ENCODE peak calls at places on chromosomes 12 and 14, in four cellular contexts. One of them, this sample, is unnamed.

GRCh38 chr14:105499256-105500035 is 8.4 kb downstream of the TEDC1 start:
- DNase-seq in K562: no peak
- DNase-seq in HepG2: peak
- DNase-seq in H1: no peak
- DNase-seq in this sample: no peak

GRCh38 chr12:66714709-66715108 is 35.8 kb upstream of the GRIP1 start:
- DNase-seq in K562: no peak
- DNase-seq in HepG2: no peak
- DNase-seq in H1: no peak
- DNase-seq in this sample: no peak

GRCh38 chr12:16618256-16618655 is 12.3 kb upstream of the LMO3 start:
- DNase-seq in K562: no peak
- DNase-seq in HepG2: no peak
- DNase-seq in H1: no peak
- DNase-seq in this sample: no peak

GRCh38 chr14:33527023-33527634 is 423.7 kb downstream of the EGLN3 start:
- DNase-seq in K562: no peak
- DNase-seq in HepG2: no peak
- DNase-seq in H1: no peak
- DNase-seq in this sample: no peak

GRCh38 chr14:78259831-78260230 is 89.7 kb downstream of the NRXN3 start:
- DNase-seq in K562: no peak
- DNase-seq in HepG2: no peak
- DNase-seq in H1: no peak
- DNase-seq in this sample: no peak

GRCh38 chr14:80475074-80475473 is 263.8 kb upstream of the DIO2 start:
- DNase-seq in K562: no peak
- DNase-seq in HepG2: no peak
- DNase-seq in H1: no peak
- DNase-seq in this sample: no peak

GRCh38 chr14:68147331-68147730 is 327.8 kb downstream of the RAD51B start:
- DNase-seq in K562: no peak
- DNase-seq in HepG2: no peak
- DNase-seq in H1: no peak
- DNase-seq in this sample: no peak

GRCh38 chr12:40691913-40692616 is at the start of gene CNTN1:
- DNase-seq in K562: no peak
- DNase-seq in HepG2: no peak
- DNase-seq in H1: peak
- DNase-seq in this sample: peak

GRCh38 chr14:80762829-80763228 is 178.7 kb downstream of the CEP128 start:
- DNase-seq in K562: no peak
- DNase-seq in HepG2: no peak
- DNase-seq in H1: no peak
- DNase-seq in this sample: no peak

GRCh38 chr12:108589028-108589839 is 8.7 kb downstream of the TMEM119 start:
- DNase-seq in K562: no peak
- DNase-seq in HepG2: no peak
- DNase-seq in H1: no peak
- DNase-seq in this sample: no peak

GRCh38 chr14:105065280-105066228 is at the start of gene GPR132:
- DNase-seq in K562: no peak
- DNase-seq in HepG2: no peak
- DNase-seq in H1: no peak
- DNase-seq in this sample: no peak

GRCh38 chr14:100666403-100666802 is 60.3 kb upstream of the DLK1 start:
- DNase-seq in K562: no peak
- DNase-seq in HepG2: no peak
- DNase-seq in H1: no peak
- DNase-seq in this sample: no peak

GRCh38 chr14:105945891-105946290 is 419.5 kb downstream of the TMEM121 start:
- DNase-seq in K562: no peak
- DNase-seq in HepG2: no peak
- DNase-seq in H1: no peak
- DNase-seq in this sample: no peak

GRCh38 chr12:78671295-78671694 is 193.3 kb upstream of the SYT1 start:
- DNase-seq in K562: no peak
- DNase-seq in HepG2: no peak
- DNase-seq in H1: no peak
- DNase-seq in this sample: peak

GRCh38 chr14:98576463-98576862 is 695.5 kb downstream of the BCL11B start:
- DNase-seq in K562: no peak
- DNase-seq in HepG2: no peak
- DNase-seq in H1: no peak
- DNase-seq in this sample: no peak

GRCh38 chr14:68397827-68398226 is 395.0 kb downstream of the ZFP36L1 start:
- DNase-seq in K562: no peak
- DNase-seq in HepG2: no peak
- DNase-seq in H1: no peak
- DNase-seq in this sample: peak

GRCh38 chr14:50875359-50876090 is 3.7 kb downstream of the ABHD12B start:
- DNase-seq in K562: no peak
- DNase-seq in HepG2: peak
- DNase-seq in H1: no peak
- DNase-seq in this sample: no peak

GRCh38 chr14:105493921-105494605 is 3.0 kb downstream of the TEDC1 start:
- DNase-seq in K562: no peak
- DNase-seq in HepG2: no peak
- DNase-seq in H1: no peak
- DNase-seq in this sample: no peak

GRCh38 chr12:32501835-32502333 is 102.5 kb downstream of the FGD4 start:
- DNase-seq in K562: no peak
- DNase-seq in HepG2: peak
- DNase-seq in H1: peak
- DNase-seq in this sample: peak

GRCh38 chr12:111791507-111791906 is 24.8 kb downstream of the ALDH2 start:
- DNase-seq in K562: no peak
- DNase-seq in HepG2: no peak
- DNase-seq in H1: no peak
- DNase-seq in this sample: no peak

GRCh38 chr14:68506021-68506644 is 286.7 kb downstream of the ZFP36L1 start:
- DNase-seq in K562: no peak
- DNase-seq in HepG2: no peak
- DNase-seq in H1: no peak
- DNase-seq in this sample: peak

GRCh38 chr14:95058491-95058890 is 98.8 kb downstream of the DICER1 start:
- DNase-seq in K562: no peak
- DNase-seq in HepG2: no peak
- DNase-seq in H1: no peak
- DNase-seq in this sample: no peak

GRCh38 chr12:6373022-6373787 is 2.2 kb downstream of the SCNN1A start:
- DNase-seq in K562: no peak
- DNase-seq in HepG2: no peak
- DNase-seq in H1: no peak
- DNase-seq in this sample: no peak

GRCh38 chr12:100234166-100234565 is 32.7 kb downstream of the DEPDC4 start:
- DNase-seq in K562: no peak
- DNase-seq in HepG2: no peak
- DNase-seq in H1: no peak
- DNase-seq in this sample: peak

GRCh38 chr14:63857467-63858030 is 4.7 kb downstream of the SYNE2 start:
- DNase-seq in K562: no peak
- DNase-seq in HepG2: no peak
- DNase-seq in H1: no peak
- DNase-seq in this sample: no peak

GRCh38 chr14:53534841-53535240 is 381.7 kb upstream of the DDHD1 start:
- DNase-seq in K562: no peak
- DNase-seq in HepG2: no peak
- DNase-seq in H1: no peak
- DNase-seq in this sample: no peak

GRCh38 chr14:50064993-50065392 is 51.4 kb downstream of the VCPKMT start:
- DNase-seq in K562: no peak
- DNase-seq in HepG2: no peak
- DNase-seq in H1: no peak
- DNase-seq in this sample: no peak

GRCh38 chr12:62758216-62758615 is 176.7 kb downstream of the PPM1H start:
- DNase-seq in K562: no peak
- DNase-seq in HepG2: no peak
- DNase-seq in H1: no peak
- DNase-seq in this sample: no peak

GRCh38 chr12:124240493-124240892 is 54.4 kb upstream of the RFLNA start:
- DNase-seq in K562: peak
- DNase-seq in HepG2: no peak
- DNase-seq in H1: no peak
- DNase-seq in this sample: peak

GRCh38 chr12:9064201-9064814 is 51.4 kb downstream of the A2M start:
- DNase-seq in K562: no peak
- DNase-seq in HepG2: peak
- DNase-seq in H1: no peak
- DNase-seq in this sample: peak

GRCh38 chr12:31322651-31323248 is 3.2 kb downstream of the SINHCAF start:
- DNase-seq in K562: no peak
- DNase-seq in HepG2: no peak
- DNase-seq in H1: peak
- DNase-seq in this sample: peak
- TF ChIP-seq JUN in K562: no peak
- TF ChIP-seq JUN in HepG2: no peak
- TF ChIP-seq JUN in H1: no peak
- TF ChIP-seq JUN in this sample: peak

DNA sequence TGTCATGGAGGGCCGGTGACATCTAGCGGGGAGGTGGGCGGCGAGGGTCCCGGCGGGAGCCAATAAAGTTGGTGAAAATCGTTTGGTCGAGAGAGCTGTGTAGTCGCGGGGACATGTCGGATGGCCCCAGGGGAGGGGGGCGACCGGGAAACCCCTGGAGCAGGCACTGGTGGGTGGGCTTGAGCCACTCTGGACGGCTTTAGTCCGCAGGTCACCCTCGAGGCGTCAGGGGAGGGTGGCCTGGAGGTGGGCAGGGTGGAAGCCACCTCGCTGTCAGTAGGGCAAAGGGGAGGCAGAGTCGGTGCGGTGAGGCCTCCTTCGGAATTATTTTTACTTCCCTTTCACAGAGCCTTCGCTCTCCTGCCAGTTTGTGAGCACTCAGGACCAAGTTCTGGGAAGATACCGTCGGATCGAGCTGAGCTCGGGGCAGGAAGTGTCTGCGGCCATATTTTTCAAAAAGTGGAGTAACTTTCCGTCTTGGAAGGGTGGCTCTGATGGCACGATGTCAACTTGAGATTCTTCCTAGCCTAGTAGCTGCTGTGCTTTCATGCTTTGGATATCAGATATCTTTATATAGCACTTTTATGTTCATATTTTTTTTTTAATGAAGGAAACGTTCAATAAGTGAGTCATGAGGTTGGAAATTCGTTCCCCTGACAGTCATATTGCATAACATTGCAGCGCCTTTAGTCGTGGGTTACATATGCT is 28.2 kb downstream of the WBP11 start:
- DNase-seq in K562: no peak
- DNase-seq in HepG2: no peak
- DNase-seq in H1: peak
- DNase-seq in this sample: peak
- TF ChIP-seq POLR2AphosphoS5 in K562: no peak
- TF ChIP-seq POLR2AphosphoS5 in HepG2: no peak
- TF ChIP-seq POLR2AphosphoS5 in H1: peak
- TF ChIP-seq POLR2AphosphoS5 in this sample: peak

DNA sequence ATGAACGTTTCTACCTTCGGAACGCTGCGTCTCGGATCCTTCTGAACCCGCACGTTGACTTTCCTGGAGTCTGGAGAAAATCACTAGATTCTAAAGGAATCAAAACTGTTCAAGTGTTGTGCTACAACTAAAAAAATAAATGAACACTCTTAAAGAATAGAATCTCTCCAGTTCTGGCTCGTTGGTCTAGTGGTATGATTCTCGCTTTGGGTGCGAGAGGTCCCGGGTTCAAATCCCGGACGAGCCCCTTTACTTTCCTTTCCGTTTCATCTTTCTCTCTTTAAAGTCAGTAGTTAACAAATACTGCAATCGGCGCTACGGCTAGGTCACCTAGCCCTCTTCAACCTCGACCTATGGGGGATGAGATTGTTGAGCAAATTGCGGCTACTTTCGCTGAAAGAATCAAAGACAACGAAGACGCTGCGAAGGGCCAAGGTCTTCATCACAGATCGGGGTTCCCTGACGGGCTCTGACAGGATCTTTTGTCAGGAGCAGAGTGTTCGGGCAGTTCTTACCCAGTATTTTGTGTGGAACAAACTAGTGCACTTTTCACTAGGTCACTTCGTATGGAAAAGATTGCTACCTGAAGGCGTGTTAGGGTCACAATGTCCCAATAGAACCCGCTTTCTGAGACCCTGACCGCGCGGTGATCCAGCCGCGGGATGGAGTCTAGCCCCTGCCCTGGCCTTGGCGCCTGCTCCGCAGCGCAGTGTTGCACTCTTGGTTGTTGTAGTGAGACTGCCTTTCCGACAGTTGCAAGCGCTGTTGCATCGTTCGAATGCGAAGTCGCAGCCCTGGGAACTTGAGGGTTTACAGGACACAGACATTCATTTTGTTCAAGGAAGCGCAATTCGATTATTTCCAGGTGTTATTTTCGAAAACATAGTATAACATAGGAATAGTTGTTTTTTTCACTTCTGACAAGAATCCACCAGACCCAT is 8.4 kb downstream of the OR6S1 start:
- DNase-seq in K562: peak
- DNase-seq in HepG2: peak
- DNase-seq in H1: peak
- DNase-seq in this sample: peak
- TF ChIP-seq EZH2 in K562: no peak
- TF ChIP-seq EZH2 in HepG2: no peak
- TF ChIP-seq EZH2 in H1: no peak
- TF ChIP-seq EZH2 in this sample: peak

GRCh38 chr12:87848248-87848868 is 180.8 kb downstream of the C12orf50 start:
- DNase-seq in K562: peak
- DNase-seq in HepG2: peak
- DNase-seq in H1: no peak
- DNase-seq in this sample: peak
- TF ChIP-seq JUN in K562: no peak
- TF ChIP-seq JUN in HepG2: no peak
- TF ChIP-seq JUN in H1: no peak
- TF ChIP-seq JUN in this sample: no peak

GRCh38 chr12:645563-646071 is 17.6 kb downstream of the NINJ2 start:
- DNase-seq in K562: no peak
- DNase-seq in HepG2: peak
- DNase-seq in H1: no peak
- DNase-seq in this sample: peak
- TF ChIP-seq POLR2AphosphoS5 in K562: no peak
- TF ChIP-seq POLR2AphosphoS5 in HepG2: no peak
- TF ChIP-seq POLR2AphosphoS5 in H1: no peak
- TF ChIP-seq POLR2AphosphoS5 in this sample: peak

DNA sequence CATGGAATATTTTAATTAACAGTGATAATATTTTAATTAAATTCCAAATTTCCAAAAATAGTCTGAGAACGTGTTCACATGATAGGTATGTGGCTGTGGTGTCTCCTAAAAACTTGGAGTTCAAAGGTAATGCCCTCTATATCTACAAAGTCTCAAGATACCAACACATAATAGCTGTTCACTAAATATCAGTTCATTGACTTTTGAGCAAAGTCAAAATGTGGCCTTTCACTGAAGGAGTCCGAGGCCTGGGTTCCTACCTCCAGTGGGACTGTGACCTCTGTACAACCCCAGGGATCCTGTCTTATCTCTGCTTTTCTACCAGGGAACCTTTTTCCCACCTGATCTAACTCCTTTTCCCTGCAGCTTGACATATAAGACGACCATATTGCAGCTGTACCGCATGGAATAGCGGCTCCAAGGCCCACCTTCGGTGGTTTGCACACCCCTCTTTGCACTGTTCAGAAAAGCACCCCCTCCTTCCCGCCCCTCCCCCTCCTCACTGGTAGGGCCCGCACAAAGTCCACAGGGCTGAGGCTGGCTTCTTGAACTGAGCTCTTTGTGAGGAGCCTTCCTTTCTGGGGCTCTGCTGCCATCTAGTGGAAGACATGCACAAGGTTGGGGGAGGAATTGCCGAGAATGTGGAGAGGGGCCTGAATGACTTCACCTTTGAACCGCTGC is 3.1 kb downstream of the CCND2 start:
- DNase-seq in K562: peak
- DNase-seq in HepG2: peak
- DNase-seq in H1: peak
- DNase-seq in this sample: peak
- TF ChIP-seq EZH2 in K562: no peak
- TF ChIP-seq EZH2 in HepG2: peak
- TF ChIP-seq EZH2 in H1: no peak
- TF ChIP-seq EZH2 in this sample: no peak

This sample was measured in endothelial cell of umbilical vein.